ENCODE peak calls at places on chromosomes 4 and X, in four cellular contexts. B is K562, R is GM12878, V is GM12891. S is an unnamed sample.

GRCh38 chrX:3026074-3026588 is 15.1 kb upstream of the ARSF start:
- DNase-seq in B (no peak), V (no peak), R (no peak), S (no peak)

GRCh38 chr4:139815646-139816601 is 150.3 kb downstream of the MGST2 start:
- DNase-seq in R (no peak), B (peak), V (no peak), S (no peak)

GRCh38 chr4:26197018-26197779 is 123.6 kb upstream of the RBPJ start:
- DNase-seq in V (peak), R (peak), B (peak), S (no peak)

GRCh38 chrX:120517936-120518335 is 42.8 kb downstream of the CUL4B start:
- DNase-seq in R (no peak), B (no peak), V (no peak), S (no peak)

GRCh38 chrX:140274761-140275525 is 229.9 kb downstream of the SOX3 start:
- DNase-seq in V (no peak), R (no peak), B (no peak), S (no peak)

GRCh38 chrX:15496809-15497208 is 3.7 kb upstream of the PIR start:
- DNase-seq in R (no peak), V (no peak), B (peak), S (no peak)

GRCh38 chr4:145513020-145513621 is 31.5 kb downstream of the SMAD1 start:
- DNase-seq in B (no peak), V (no peak), R (no peak), S (no peak)

GRCh38 chrX:103817502-103817901 is 14.6 kb downstream of the RAB9B start:
- DNase-seq in V (no peak), B (peak), R (peak), S (peak)

GRCh38 chr4:139887962-139888735 is 222.5 kb downstream of the MGST2 start:
- DNase-seq in R (peak), B (no peak), V (no peak), S (no peak)

GRCh38 chr4:31370866-31371465 is 650.8 kb downstream of the PCDH7 start:
- DNase-seq in B (peak), R (peak), V (peak), S (peak)

GRCh38 chr4:80197601-80198444 is 520 bp downstream of the PRDM8 start:
- DNase-seq in B (no peak), V (no peak), R (no peak), S (peak)

GRCh38 chrX:30181353-30181752 is 34.0 kb upstream of the MAGEB2 start:
- DNase-seq in B (no peak), R (no peak), V (no peak), S (no peak)

GRCh38 chr4:147828361-147828760 is 96.5 kb downstream of the ARHGAP10 start:
- DNase-seq in V (no peak), R (no peak), B (no peak), S (no peak)

GRCh38 chr4:121034010-121034409 is 38.3 kb downstream of the NDNF start:
- DNase-seq in B (no peak), V (no peak), R (no peak), S (peak)

GRCh38 chr4:15003891-15004700 is 1.8 kb downstream of the CPEB2 start:
- DNase-seq in V (peak), R (no peak), B (peak), S (no peak)

GRCh38 chrX:41887691-41888090 is 35.7 kb downstream of the CASK start:
- DNase-seq in V (no peak), B (no peak), R (no peak), S (no peak)

GRCh38 chr4:122639181-122639580 is 18.3 kb upstream of the IL21 start:
- DNase-seq in R (no peak), V (no peak), B (no peak), S (no peak)

GRCh38 chrX:7025471-7025870 is 122.0 kb upstream of the STS start:
- DNase-seq in B (no peak), V (no peak), R (no peak), S (no peak)

GRCh38 chr4:128550060-128550459 is 259.4 kb upstream of the JADE1 start:
- DNase-seq in B (no peak), V (no peak), R (no peak), S (no peak)

GRCh38 chrX:53374222-53374820 is 48.1 kb downstream of the SMC1A start:
- DNase-seq in R (no peak), B (peak), V (no peak), S (peak)

GRCh38 chr4:65789341-65789740 is 119.1 kb upstream of the EPHA5 start:
- DNase-seq in V (no peak), B (no peak), R (no peak), S (no peak)

GRCh38 chrX:111649641-111650040 is 31.3 kb upstream of the ALG13 start:
- DNase-seq in B (no peak), R (no peak), V (no peak), S (no peak)
- TF ChIP-seq SPI1 in B (no peak), R (no peak), V (no peak), S (no peak)

GRCh38 chr4:59630235-59630634 is 1569.9 kb upstream of the ADGRL3 start:
- DNase-seq in B (no peak), R (no peak), V (no peak), S (no peak)

GRCh38 chr4:59630922-59631321 is 1569.2 kb upstream of the ADGRL3 start:
- DNase-seq in R (no peak), V (no peak), B (no peak), S (no peak)

DNA sequence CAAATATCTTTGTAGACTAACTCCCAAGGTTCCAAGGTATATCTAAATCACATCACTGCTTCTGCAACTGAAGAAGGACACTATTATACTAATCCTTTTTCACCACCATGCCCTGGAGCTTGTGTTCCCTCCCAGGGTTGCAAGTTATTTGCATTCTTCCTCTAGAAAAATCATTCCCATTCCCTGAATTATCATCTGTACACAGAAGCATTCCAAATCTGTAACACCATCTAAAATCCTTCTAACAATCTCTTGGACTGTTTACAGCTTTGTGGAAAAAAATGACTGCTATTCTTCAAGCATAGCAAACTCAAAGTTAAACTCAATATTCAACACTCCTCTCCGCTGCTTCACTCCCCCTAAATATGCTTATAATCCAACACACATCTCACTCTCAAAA is 1570.8 kb upstream of the ADGRL3 start:
- DNase-seq in B (no peak), R (no peak), V (no peak), S (no peak)
- TF ChIP-seq POLR2AphosphoS5 in B (no peak), R (no peak), V (no peak), S (no peak)

GRCh38 chr4:106414366-106414765 is 45.8 kb upstream of the GIMD1 start:
- DNase-seq in R (no peak), V (no peak), B (no peak), S (no peak)

DNA sequence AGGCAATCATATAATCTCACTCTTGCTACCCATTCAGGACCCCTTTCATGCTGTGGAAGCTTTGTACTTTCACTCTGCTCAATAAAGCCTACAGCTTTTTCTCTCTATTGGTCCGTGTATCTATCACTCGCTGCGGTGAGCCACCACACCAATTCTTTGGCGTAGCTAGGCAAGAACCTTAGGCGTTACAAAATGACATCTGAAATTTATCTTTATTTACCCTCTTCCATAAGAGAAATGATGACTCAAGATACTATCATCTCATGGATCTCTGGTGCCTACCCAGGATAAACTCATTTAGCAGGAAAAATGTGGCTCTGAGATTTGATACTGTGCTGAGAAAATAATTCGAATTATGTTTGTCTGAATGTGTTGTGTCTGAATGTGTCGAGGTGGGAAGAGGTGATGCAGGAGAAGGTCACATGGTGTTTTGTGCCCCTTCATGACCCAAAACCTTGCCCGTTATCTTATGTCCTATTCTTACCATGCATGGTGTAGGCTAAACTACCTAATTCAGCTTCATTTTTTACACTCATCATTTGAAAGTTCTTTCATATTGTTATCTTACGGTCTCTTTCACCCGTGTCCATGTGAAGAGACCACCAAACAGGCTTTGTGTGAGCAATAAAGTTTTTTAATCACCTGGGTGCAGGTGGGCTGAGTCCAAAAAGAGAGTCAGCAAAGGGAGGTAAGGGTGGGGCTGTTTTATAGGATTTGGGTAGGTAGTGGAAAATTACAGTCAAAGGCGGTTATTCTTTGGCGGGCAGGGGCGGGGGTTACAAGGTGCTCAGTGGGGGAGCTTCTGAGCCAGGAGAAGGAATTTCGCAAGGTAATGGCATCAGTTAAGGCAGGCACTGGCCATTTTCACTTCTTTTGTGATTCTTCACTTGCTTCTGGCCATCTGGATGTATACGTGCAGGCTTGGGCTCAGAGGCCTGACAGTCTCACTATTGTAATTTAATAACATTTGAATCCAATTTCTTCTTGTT is 41.6 kb upstream of the GIMD1 start:
- DNase-seq in B (no peak), R (no peak), V (no peak), S (no peak)
- TF ChIP-seq SPI1 in B (no peak), R (no peak), V (no peak), S (no peak)

DNA sequence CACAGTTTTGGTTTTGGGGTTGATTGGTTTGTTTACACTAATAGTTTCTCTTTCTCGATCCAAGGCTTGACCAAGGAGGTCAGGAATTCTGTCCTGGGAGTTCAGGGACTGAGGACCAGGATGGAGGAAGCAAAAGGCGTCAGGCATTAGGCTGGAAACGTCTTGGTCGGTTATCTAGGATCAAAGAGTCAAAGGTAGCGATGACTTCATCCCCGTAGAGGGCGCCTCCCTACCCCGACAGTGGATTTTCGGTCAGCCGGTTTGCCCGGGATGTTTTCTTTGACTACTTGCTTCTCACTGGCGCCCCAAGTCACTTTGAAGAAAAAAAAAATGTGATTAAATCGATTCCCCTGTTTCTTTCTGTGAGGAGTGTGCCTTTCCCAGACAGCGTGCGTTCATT is 985 bp upstream of the FHDC1 start:
- DNase-seq in B (peak), R (no peak), V (peak), S (peak)
- TF ChIP-seq POLR2AphosphoS5 in B (no peak), R (no peak), V (no peak), S (no peak)